ENCODE peak calls at places on chromosomes 16 and 17, in nine cellular contexts. A is omental fat pad, G is fibroblast of mammary gland, X is fibroblast of lung, E is foreskin keratinocyte, N is ascending aorta, W is dorsolateral prefrontal cortex, B is GM12865, F is bronchial epithelial cell. U is an unnamed sample.

GRCh38 chr17:70050931-70051330 is 24.1 kb upstream of the KCNJ16 start:
- DNase-seq in E (no peak), G (no peak), F (no peak), X (no peak), N (no peak), A (no peak), B (no peak), W (no peak), U (no peak)

GRCh38 chr16:30896203-30896889 is at the start of gene CTF1:
- DNase-seq in A (no peak), X (peak), E (peak), N (peak), F (peak), W (peak), B (no peak), G (peak), U (peak)

GRCh38 chr17:78617371-78618061 is 40.3 kb upstream of the DNAH17 start:
- DNase-seq in B (no peak), F (no peak), A (no peak), N (no peak), G (no peak), W (no peak), X (no peak), E (no peak), U (no peak)

GRCh38 chr17:38587956-38588771 is 17.6 kb downstream of the SRCIN1 start:
- DNase-seq in E (no peak), W (peak), X (no peak), B (no peak), G (no peak), A (no peak), N (no peak), F (no peak), U (no peak)

GRCh38 chr16:168424-168823 is 2.6 kb downstream of the HBM start:
- DNase-seq in A (no peak), F (no peak), G (no peak), B (no peak), E (no peak), X (no peak), W (no peak), N (no peak), U (no peak)

GRCh38 chr17:60506312-60506711 is 19.7 kb downstream of the APPBP2 start:
- DNase-seq in G (peak), F (peak), W (no peak), X (peak), N (no peak), A (no peak), B (no peak), E (peak), U (no peak)

GRCh38 chr16:49811630-49812334 is 44.1 kb downstream of the ZNF423 start:
- DNase-seq in G (no peak), N (no peak), E (no peak), B (no peak), F (no peak), W (peak), A (no peak), X (no peak), U (peak)

GRCh38 chr16:82917886-82918595 is 291.3 kb downstream of the CDH13 start:
- DNase-seq in A (no peak), B (no peak), F (no peak), E (no peak), W (no peak), X (no peak), N (no peak), G (no peak), U (no peak)

GRCh38 chr16:82092711-82093110 is 57.7 kb downstream of the HSD17B2 start:
- DNase-seq in G (no peak), A (no peak), X (no peak), B (no peak), N (no peak), F (peak), W (no peak), E (no peak), U (no peak)

GRCh38 chr16:46555981-46556380 is 65.2 kb downstream of the SHCBP1 start:
- DNase-seq in E (peak), X (no peak), A (no peak), F (peak), N (no peak), B (no peak), G (peak), W (no peak), U (no peak)

GRCh38 chr16:66081967-66082366 is 284.5 kb upstream of the CDH5 start:
- DNase-seq in G (peak), W (no peak), F (peak), B (no peak), A (no peak), X (peak), N (no peak), E (peak), U (no peak)

GRCh38 chr17:65297384-65297783 is 160.2 kb downstream of the RGS9 start:
- DNase-seq in N (no peak), A (no peak), X (peak), F (peak), B (no peak), W (no peak), E (peak), G (peak), U (no peak)

GRCh38 chr17:3946711-3947235 is 17.5 kb downstream of the ATP2A3 start:
- DNase-seq in A (no peak), G (no peak), N (no peak), X (no peak), E (no peak), F (peak), B (no peak), W (no peak), U (no peak)

GRCh38 chr16:15829460-15829859 is 27.4 kb downstream of the MYH11 start:
- DNase-seq in X (peak), N (peak), W (no peak), B (no peak), E (no peak), A (no peak), F (no peak), G (peak), U (no peak)

GRCh38 chr17:39094607-39095308 is 56.7 kb downstream of the PLXDC1 start:
- DNase-seq in F (no peak), B (no peak), X (no peak), N (no peak), W (no peak), A (no peak), E (no peak), G (no peak), U (no peak)

GRCh38 chr16:51636913-51637743 is 486.1 kb upstream of the SALL1 start:
- DNase-seq in F (peak), W (no peak), X (no peak), N (no peak), B (no peak), G (peak), E (peak), A (no peak), U (no peak)

GRCh38 chr17:15027853-15028252 is 237.3 kb downstream of the PMP22 start:
- DNase-seq in A (no peak), N (no peak), X (no peak), B (no peak), E (no peak), W (no peak), G (no peak), F (no peak), U (no peak)

GRCh38 chr16:84182680-84183571 is 3.9 kb downstream of the TAF1C start:
- DNase-seq in F (no peak), B (no peak), G (no peak), E (no peak), X (no peak), A (no peak), W (no peak), N (no peak), U (no peak)

GRCh38 chr17:78253946-78254672 is 22.7 kb downstream of the TMEM235 start:
- DNase-seq in G (peak), W (peak), A (peak), E (no peak), F (peak), B (peak), N (peak), X (peak), U (peak)

GRCh38 chr16:55000595-55000994 is 69.9 kb downstream of the IRX5 start:
- DNase-seq in X (no peak), G (peak), B (no peak), E (no peak), N (no peak), A (no peak), F (peak), W (no peak), U (no peak)

GRCh38 chr16:86020971-86021370 is 122.0 kb downstream of the IRF8 start:
- DNase-seq in G (no peak), B (no peak), A (no peak), X (no peak), W (no peak), E (no peak), N (no peak), F (no peak), U (no peak)

GRCh38 chr16:84543253-84543652 is 38.8 kb upstream of the MEAK7 start:
- DNase-seq in X (no peak), N (no peak), W (no peak), F (no peak), G (no peak), A (no peak), B (no peak), E (no peak), U (no peak)

GRCh38 chr17:38341035-38341721 is 2.6 kb downstream of the GPR179 start:
- DNase-seq in A (no peak), G (no peak), W (peak), F (peak), X (no peak), B (no peak), N (no peak), E (no peak), U (no peak)

GRCh38 chr17:83194761-83195329 is 115.4 kb downstream of the METRNL start:
- DNase-seq in G (peak), N (no peak), W (peak), F (no peak), X (no peak), A (peak), B (no peak), E (no peak), U (no peak)

GRCh38 chr17:61335845-61336655 is 63.6 kb upstream of the TBX2 start:
- DNase-seq in A (no peak), W (no peak), B (no peak), F (no peak), N (no peak), E (no peak), X (peak), G (peak), U (no peak)

GRCh38 chr17:57406131-57406980 is 150.0 kb downstream of the MSI2 start:
- DNase-seq in X (peak), A (no peak), E (no peak), N (no peak), W (peak), F (no peak), B (no peak), G (no peak), U (peak)

GRCh38 chr16:2846511-2847310 is 11.3 kb downstream of the PRSS22 start:
- DNase-seq in F (peak), X (peak), G (peak), A (no peak), N (no peak), E (peak), W (peak), B (no peak), U (no peak)

GRCh38 chr16:10954903-10955302 is 10.5 kb downstream of the CLEC16A start:
- DNase-seq in A (no peak), N (no peak), E (no peak), F (no peak), B (no peak), W (no peak), X (no peak), G (no peak), U (no peak)

GRCh38 chr17:48439473-48439872 is 9.5 kb upstream of the SKAP1 start:
- DNase-seq in F (no peak), B (peak), W (no peak), A (no peak), X (no peak), N (no peak), G (no peak), E (no peak), U (no peak)

GRCh38 chr16:66292241-66292935 is 74.1 kb upstream of the CDH5 start:
- DNase-seq in W (no peak), E (no peak), F (no peak), B (no peak), N (no peak), A (no peak), X (no peak), G (no peak), U (no peak)

GRCh38 chr17:10875984-10876555 is 38.2 kb upstream of the PIRT start:
- DNase-seq in N (no peak), X (peak), W (no peak), B (peak), F (peak), A (peak), G (peak), E (no peak), U (peak)

GRCh38 chr17:10881959-10882358 is 44.1 kb upstream of the PIRT start:
- DNase-seq in F (no peak), E (no peak), W (no peak), G (no peak), N (no peak), A (no peak), X (no peak), B (no peak), U (no peak)

GRCh38 chr17:10875411-10875810 is 37.5 kb upstream of the PIRT start:
- DNase-seq in A (no peak), W (peak), B (peak), N (no peak), G (no peak), E (no peak), X (no peak), F (no peak), U (peak)

DNA sequence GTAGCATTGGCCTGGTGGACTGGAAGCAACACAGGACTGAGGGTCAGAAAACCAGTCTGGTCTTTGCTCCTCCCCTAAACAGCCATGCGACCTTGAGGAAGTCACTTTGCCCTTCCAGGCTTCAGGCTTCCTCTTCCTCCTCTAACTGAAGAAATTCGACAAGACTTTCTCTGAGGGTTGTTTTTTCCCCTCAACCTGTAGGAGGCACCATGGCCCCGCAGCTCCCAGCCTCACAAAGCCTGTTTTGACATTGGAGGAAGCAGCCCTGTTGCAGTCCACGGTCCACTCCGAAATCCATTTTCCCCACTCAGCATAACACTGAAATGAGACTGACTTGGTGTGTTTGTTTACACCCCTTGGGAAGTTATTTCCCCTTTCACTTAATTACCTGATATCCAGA is 41.2 kb upstream of the PIRT start:
- DNase-seq in B (peak), A (no peak), N (no peak), E (no peak), X (no peak), G (no peak), F (peak), W (peak), U (peak)
- TF ChIP-seq CTCF in B (peak), A (no peak), N (no peak), E (peak), X (peak), G (peak), F (peak), W (no peak), U (peak)

GRCh38 chr16:89168381-89169189 is 3.0 kb upstream of the CDH15 start:
- DNase-seq in W (no peak), A (no peak), E (no peak), B (no peak), G (no peak), F (no peak), N (no peak), X (no peak), U (no peak)
- TF ChIP-seq CTCF in W (no peak), A (no peak), E (peak), B (no peak), G (peak), F (no peak), N (no peak), X (peak), U (no peak)

GRCh38 chr16:73210084-73210483 is 162.2 kb upstream of the ZFHX3 start:
- DNase-seq in B (no peak), N (no peak), E (no peak), X (no peak), F (no peak), W (no peak), A (no peak), G (no peak), U (no peak)
- TF ChIP-seq CTCF in B (no peak), N (no peak), E (no peak), X (no peak), F (no peak), W (no peak), A (no peak), G (no peak), U (no peak)

GRCh38 chr16:27642753-27643152 is 92.8 kb downstream of the KATNIP start:
- DNase-seq in G (peak), W (no peak), F (no peak), X (peak), A (no peak), E (no peak), B (peak), N (no peak), U (no peak)
- TF ChIP-seq CTCF in G (no peak), W (no peak), F (peak), X (peak), A (no peak), E (peak), B (peak), N (no peak), U (no peak)

DNA sequence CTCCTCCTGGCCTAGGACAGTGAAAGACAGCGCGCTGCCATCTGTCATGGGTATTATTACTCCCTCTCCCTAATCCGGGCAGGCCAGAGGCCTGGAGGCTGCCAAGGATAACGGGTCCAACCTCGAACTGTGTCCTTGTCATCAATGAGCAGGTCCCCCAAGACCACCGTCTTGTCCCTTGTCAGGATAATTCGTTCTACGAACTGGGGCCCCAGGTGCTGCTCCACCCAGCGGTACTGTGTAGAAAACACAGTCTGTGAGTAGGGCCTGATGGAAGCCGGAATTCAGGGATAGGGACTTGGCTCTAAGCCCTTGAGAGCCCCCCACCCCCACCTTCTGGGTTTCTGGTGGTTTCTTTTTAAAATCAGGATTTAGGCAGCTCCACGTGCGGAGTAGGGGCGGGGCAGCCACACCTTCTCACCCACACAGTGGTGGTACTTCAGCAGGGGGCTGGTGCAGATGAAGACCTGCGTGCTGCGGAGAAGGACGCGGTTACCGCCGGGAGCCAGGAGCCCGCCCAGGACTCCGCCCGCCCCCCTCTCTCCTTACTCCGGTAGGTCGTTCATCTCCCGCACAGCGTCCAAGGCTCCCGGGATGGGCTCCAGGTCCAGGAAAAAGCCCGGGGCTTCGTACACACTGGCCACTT is 787 bp downstream of the NT5C start:
- DNase-seq in F (peak), A (no peak), W (peak), E (no peak), N (no peak), B (peak), X (peak), G (peak), U (peak)
- TF ChIP-seq CTCF in F (peak), A (no peak), W (peak), E (peak), N (peak), B (peak), X (peak), G (peak), U (peak)

GRCh38 chr16:19680972-19681371 is 37.1 kb downstream of the KNOP1 start:
- DNase-seq in B (no peak), G (no peak), F (no peak), E (no peak), W (no peak), A (no peak), X (no peak), N (no peak), U (no peak)
- TF ChIP-seq CTCF in B (no peak), G (peak), F (peak), E (peak), W (no peak), A (no peak), X (no peak), N (no peak), U (no peak)

DNA sequence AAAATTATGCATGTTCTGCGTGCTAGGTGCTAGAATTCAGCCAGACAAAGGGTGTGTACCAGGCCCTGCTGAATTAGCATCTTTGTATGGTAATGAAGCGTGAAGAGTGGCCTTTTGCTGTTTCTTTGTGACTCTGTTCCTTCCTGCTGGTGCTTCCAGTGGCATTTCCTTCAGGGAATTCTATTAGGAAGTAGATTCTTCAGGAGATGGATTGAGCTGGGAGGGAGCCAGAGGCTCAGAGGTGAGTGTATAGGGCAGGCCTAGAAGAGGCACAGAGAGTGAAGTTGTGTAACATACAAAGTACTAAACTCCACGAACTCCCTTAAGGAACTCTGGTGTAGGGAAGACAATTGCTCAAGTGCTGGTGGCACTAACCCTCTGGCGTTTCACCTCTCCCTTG is 73.9 kb upstream of the ASIC2 start:
- DNase-seq in E (no peak), G (no peak), W (no peak), F (no peak), N (no peak), A (no peak), X (no peak), B (no peak), U (no peak)
- TF ChIP-seq CTCF in E (no peak), G (no peak), W (no peak), F (no peak), N (no peak), A (no peak), X (no peak), B (no peak), U (no peak)

GRCh38 chr16:71288890-71289731 is at the start of gene CMTR2:
- DNase-seq in E (peak), N (peak), A (peak), G (peak), W (peak), X (peak), B (peak), F (peak), U (peak)
- TF ChIP-seq CTCF in E (peak), N (no peak), A (no peak), G (no peak), W (no peak), X (no peak), B (no peak), F (peak), U (no peak)

DNA sequence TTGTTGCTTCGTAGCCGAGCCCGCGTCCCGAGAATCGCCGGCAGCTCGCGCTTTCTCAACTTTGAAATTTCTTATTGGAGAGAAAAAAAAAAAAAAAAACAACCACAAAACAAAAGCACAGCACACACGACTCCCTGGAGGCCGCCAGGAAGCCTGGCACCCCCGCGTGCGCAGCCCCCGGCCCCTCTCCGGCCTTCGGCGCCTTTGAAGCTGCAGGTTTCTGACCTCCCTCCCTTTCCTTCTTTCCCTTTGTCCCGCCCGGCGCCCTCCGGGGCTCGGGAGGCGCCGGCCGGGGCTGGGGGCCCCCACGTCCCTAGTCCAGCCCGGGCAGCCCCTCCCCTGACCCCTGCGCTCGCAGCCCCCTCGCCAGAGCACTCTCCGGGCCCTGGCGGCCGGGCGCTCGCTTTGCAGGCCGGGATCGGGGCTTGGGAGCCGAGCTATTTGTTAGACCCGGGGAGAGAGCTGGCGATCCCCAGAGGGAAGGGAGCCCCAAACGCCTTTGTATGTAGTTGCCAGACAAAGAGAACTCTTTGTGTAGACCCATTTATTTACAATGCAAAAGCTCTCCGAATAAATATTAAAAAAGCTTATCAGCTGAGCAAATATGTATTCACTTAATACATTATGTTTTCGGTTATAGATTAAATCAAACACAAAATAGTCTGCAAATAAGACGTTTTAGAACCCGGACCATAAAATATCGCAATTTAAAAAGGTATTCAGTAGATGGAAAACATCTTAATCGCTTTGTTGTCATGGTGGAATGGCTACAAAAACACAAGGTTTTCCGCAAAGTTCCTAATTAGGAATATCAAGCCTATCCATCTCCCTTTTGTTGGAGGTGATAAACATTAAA is 2.3 kb downstream of the BAHCC1 start:
- DNase-seq in G (peak), N (no peak), W (no peak), B (no peak), A (no peak), F (no peak), X (peak), E (peak), U (peak)
- TF ChIP-seq CTCF in G (no peak), N (no peak), W (no peak), B (no peak), A (no peak), F (peak), X (no peak), E (no peak), U (peak)

U was measured in nephron progenitor cell.